ENCODE peak calls at places on chromosomes 13 and 19, in seven cellular contexts. Q is stimulated activated CD8-positive, alpha-beta memory T cell treated with anti-CD3 and anti-CD28 coated beads, Interleukin-15, amount 100 ng/mL, for 24 hours; I is activated CD4-positive, CD25-positive, alpha-beta regulatory T cell treated with anti-CD3 and anti-CD28 coated beads, Interleukin-2, amount 50 U/mL, for 16 hours; H is stimulated activated CD4-positive, alpha-beta T cell treated with anti-CD3 and anti-CD28 coated beads, Interleukin-1b, Interleukin-23, amount 100 ng/mL, for 24 hours; A is activated CD4-positive, alpha-beta T cell treated with anti-CD3 and anti-CD28 coated beads for 36 hours; X is T-helper 2 cell; J is NCI-H1092 treated with DMSO at 0.1 percent for 48 hours. N is an unnamed sample.

GRCh38 chr19:54192972-54193371 is 1.9 kb downstream of the TSEN34 start:
- DNase-seq in H (no peak), J (no peak), I (no peak), A (no peak), X (no peak), Q (no peak), N (no peak)

GRCh38 chr19:45667620-45668341 is at the start of gene GIPR:
- DNase-seq in A (peak), X (peak), Q (no peak), H (no peak), I (no peak), J (peak), N (no peak)

GRCh38 chr13:95457294-95457693 is 95.2 kb upstream of the CLDN10 start:
- DNase-seq in A (peak), J (no peak), X (no peak), H (no peak), Q (no peak), I (no peak), N (no peak)

GRCh38 chr13:52804202-52804641 is 44.2 kb downstream of the PCDH8 start:
- DNase-seq in I (no peak), X (no peak), A (no peak), H (no peak), J (no peak), Q (no peak), N (no peak)

GRCh38 chr13:92126399-92126798 is 728.0 kb downstream of the GPC5 start:
- DNase-seq in J (peak), I (no peak), A (no peak), X (no peak), Q (no peak), H (no peak), N (no peak)

GRCh38 chr13:98285317-98285716 is 108.2 kb upstream of the RNF113B start:
- DNase-seq in I (no peak), A (no peak), Q (no peak), X (no peak), J (peak), H (no peak), N (peak)

GRCh38 chr13:78603240-78603947 is at the start of gene POU4F1:
- DNase-seq in X (peak), A (peak), Q (no peak), I (no peak), H (no peak), J (peak), N (peak)

GRCh38 chr19:35124098-35125060 is 8.8 kb downstream of the FXYD3 start:
- DNase-seq in H (peak), A (peak), J (no peak), Q (peak), I (peak), X (peak), N (peak)

GRCh38 chr13:97043302-97043701 is 49.0 kb upstream of the OXGR1 start:
- DNase-seq in I (no peak), H (no peak), X (no peak), J (no peak), Q (no peak), A (no peak), N (no peak)

GRCh38 chr19:2720777-2721569 is at the start of gene DIRAS1:
- DNase-seq in H (no peak), I (no peak), Q (no peak), X (no peak), J (peak), A (no peak), N (no peak)

GRCh38 chr19:14774373-14774772 is 4.0 kb downstream of the ADGRE2 start:
- DNase-seq in I (no peak), X (no peak), H (no peak), A (no peak), Q (no peak), J (no peak), N (no peak)

GRCh38 chr13:27415116-27415515 is 9.3 kb upstream of the GTF3A start:
- DNase-seq in Q (no peak), J (no peak), H (no peak), A (no peak), I (no peak), X (no peak), N (no peak)

GRCh38 chr19:51480590-51480989 is 2.3 kb downstream of the CEACAM18 start:
- DNase-seq in Q (no peak), I (no peak), A (peak), J (no peak), X (no peak), H (no peak), N (no peak)

GRCh38 chr19:11199517-11199916 is 2.2 kb upstream of the KANK2 start:
- DNase-seq in A (no peak), X (no peak), Q (no peak), H (no peak), J (no peak), I (no peak), N (no peak)

GRCh38 chr19:8441725-8442544 is 2.8 kb upstream of the HNRNPM start:
- DNase-seq in H (no peak), A (no peak), Q (no peak), X (no peak), I (no peak), J (no peak), N (no peak)

GRCh38 chr19:5926641-5927438 is 12.8 kb downstream of the CAPS start:
- DNase-seq in H (no peak), J (no peak), A (no peak), I (no peak), Q (no peak), X (no peak), N (no peak)

GRCh38 chr19:33302974-33303790 is 848 bp upstream of the CEBPA start:
- DNase-seq in I (no peak), H (no peak), J (no peak), X (no peak), Q (no peak), A (peak), N (peak)

GRCh38 chr19:4088975-4089374 is 22.3 kb upstream of the ZBTB7A start:
- DNase-seq in I (no peak), X (peak), J (no peak), Q (no peak), H (no peak), A (no peak), N (no peak)

GRCh38 chr19:53898680-53899341 is 10.3 kb upstream of the CACNG7 start:
- DNase-seq in H (no peak), I (no peak), Q (no peak), J (no peak), X (no peak), A (peak), N (peak)

GRCh38 chr13:33251131-33251629 is 34.4 kb downstream of the STARD13 start:
- DNase-seq in H (no peak), Q (no peak), X (no peak), I (no peak), J (no peak), A (peak), N (no peak)

GRCh38 chr19:23474761-23475160 is 79.5 kb upstream of the ZNF91 start:
- DNase-seq in H (no peak), A (no peak), I (no peak), J (no peak), Q (no peak), X (no peak), N (no peak)

GRCh38 chr19:17026706-17027427 is at the start of gene CPAMD8:
- DNase-seq in X (no peak), J (no peak), H (no peak), Q (no peak), A (no peak), I (no peak), N (no peak)

GRCh38 chr13:45623516-45624090 is 8.1 kb upstream of the ERICH6B start:
- DNase-seq in I (no peak), X (peak), J (peak), Q (no peak), H (no peak), A (peak), N (peak)

GRCh38 chr13:73399347-73400216 is 340.8 kb downstream of the KLF5 start:
- DNase-seq in I (no peak), A (no peak), Q (no peak), H (no peak), J (no peak), X (no peak), N (peak)

GRCh38 chr19:1104452-1105216 is 840 bp downstream of the GPX4 start:
- DNase-seq in A (peak), I (peak), X (peak), Q (peak), H (no peak), J (peak), N (no peak)

GRCh38 chr19:55092423-55093318 is 17.0 kb downstream of the EPS8L1 start:
- DNase-seq in X (no peak), J (no peak), H (no peak), I (no peak), A (no peak), Q (no peak), N (no peak)

GRCh38 chr19:40659566-40659965 is 30.9 kb downstream of the NUMBL start:
- DNase-seq in H (no peak), I (no peak), X (no peak), Q (no peak), J (no peak), A (no peak), N (no peak)

GRCh38 chr19:50928841-50929240 is 17.6 kb upstream of the KLK4 start:
- DNase-seq in Q (no peak), J (no peak), A (no peak), H (no peak), I (no peak), X (no peak), N (no peak)

GRCh38 chr13:40490086-40490723 is 176.2 kb downstream of the FOXO1 start:
- DNase-seq in X (peak), Q (no peak), I (no peak), A (peak), J (no peak), H (no peak), N (no peak)

GRCh38 chr19:28569132-28570114 is 643.5 kb downstream of the UQCRFS1 start:
- DNase-seq in J (peak), H (no peak), X (no peak), Q (no peak), I (no peak), A (no peak), N (no peak)

GRCh38 chr19:15810335-15810734 is 5.1 kb downstream of the OR10H1 start:
- DNase-seq in H (no peak), Q (no peak), X (no peak), I (no peak), A (no peak), J (no peak), N (peak)

GRCh38 chr19:8057545-8058270 is 5.1 kb downstream of the CCL25 start:
- DNase-seq in H (no peak), J (no peak), I (no peak), A (no peak), X (no peak), Q (no peak), N (no peak)

N was measured in NCI-H526 treated with DMSO at 0.1 percent for 48 hours.